ENCODE peak calls at places on chromosome 5, in ten cellular contexts. One of them, this sample, is unnamed.

GRCh38 chr5:7848296-7848695 is 2.6 kb downstream of the CFAP90 start:
- DNase-seq in NT2/D1: no peak
- DNase-seq in amniotic epithelial cell: no peak
- DNase-seq in RWPE1: no peak
- DNase-seq in NCI-H774: no peak
- DNase-seq in epithelial cell of proximal tubule: no peak
- DNase-seq in kidney tubule cell: no peak
- DNase-seq in cardiac fibroblast: no peak
- DNase-seq in lower lobe of right lung: no peak
- DNase-seq in GM04504: no peak
- DNase-seq in this sample: no peak

GRCh38 chr5:178854284-178854683 is 5.5 kb upstream of the ZNF354B start:
- DNase-seq in amniotic epithelial cell: no peak
- DNase-seq in cardiac fibroblast: no peak
- DNase-seq in epithelial cell of proximal tubule: no peak
- DNase-seq in kidney tubule cell: no peak
- DNase-seq in GM04504: no peak
- DNase-seq in NCI-H774: no peak
- DNase-seq in lower lobe of right lung: no peak
- DNase-seq in NT2/D1: no peak
- DNase-seq in RWPE1: no peak
- DNase-seq in this sample: peak; percentile 58

GRCh38 chr5:115946655-115947054 is 15.6 kb upstream of the LVRN start:
- DNase-seq in GM04504: no peak
- DNase-seq in NCI-H774: no peak
- DNase-seq in lower lobe of right lung: no peak
- DNase-seq in RWPE1: no peak
- DNase-seq in cardiac fibroblast: peak; percentile 19
- DNase-seq in amniotic epithelial cell: peak; percentile 62
- DNase-seq in kidney tubule cell: peak; percentile 17
- DNase-seq in NT2/D1: no peak
- DNase-seq in epithelial cell of proximal tubule: no peak
- DNase-seq in this sample: no peak

GRCh38 chr5:147735621-147736125 is 46.9 kb downstream of the JAKMIP2 start:
- DNase-seq in amniotic epithelial cell: no peak
- DNase-seq in epithelial cell of proximal tubule: no peak
- DNase-seq in kidney tubule cell: no peak
- DNase-seq in NT2/D1: no peak
- DNase-seq in lower lobe of right lung: no peak
- DNase-seq in NCI-H774: no peak
- DNase-seq in RWPE1: no peak
- DNase-seq in GM04504: no peak
- DNase-seq in cardiac fibroblast: no peak
- DNase-seq in this sample: no peak

GRCh38 chr5:135535420-135535819 is 344 bp downstream of the NEUROG1 start:
- DNase-seq in lower lobe of right lung: no peak
- DNase-seq in epithelial cell of proximal tubule: no peak
- DNase-seq in kidney tubule cell: no peak
- DNase-seq in NCI-H774: no peak
- DNase-seq in GM04504: no peak
- DNase-seq in amniotic epithelial cell: no peak
- DNase-seq in RWPE1: no peak
- DNase-seq in NT2/D1: no peak
- DNase-seq in cardiac fibroblast: no peak
- DNase-seq in this sample: peak; percentile 60

GRCh38 chr5:170143091-170143490 is 37.4 kb downstream of the FOXI1 start:
- DNase-seq in NT2/D1: no peak
- DNase-seq in GM04504: no peak
- DNase-seq in epithelial cell of proximal tubule: no peak
- DNase-seq in cardiac fibroblast: no peak
- DNase-seq in amniotic epithelial cell: no peak
- DNase-seq in kidney tubule cell: no peak
- DNase-seq in RWPE1: no peak
- DNase-seq in lower lobe of right lung: no peak
- DNase-seq in NCI-H774: no peak
- DNase-seq in this sample: peak; percentile 44

GRCh38 chr5:151406322-151406947 is 41.0 kb upstream of the SLC36A1 start:
- DNase-seq in kidney tubule cell: peak; percentile 31
- DNase-seq in NCI-H774: no peak
- DNase-seq in RWPE1: peak; percentile 44
- DNase-seq in GM04504: no peak
- DNase-seq in cardiac fibroblast: peak; percentile 4
- DNase-seq in NT2/D1: no peak
- DNase-seq in lower lobe of right lung: no peak
- DNase-seq in epithelial cell of proximal tubule: no peak
- DNase-seq in amniotic epithelial cell: peak; percentile 5
- DNase-seq in this sample: no peak

GRCh38 chr5:171387970-171388815 is 544 bp downstream of the NPM1 start:
- DNase-seq in kidney tubule cell: peak; percentile 72
- DNase-seq in lower lobe of right lung: peak; percentile 85
- DNase-seq in GM04504: peak; percentile 40
- DNase-seq in NCI-H774: peak; percentile 53
- DNase-seq in NT2/D1: no peak
- DNase-seq in epithelial cell of proximal tubule: no peak
- DNase-seq in RWPE1: peak; percentile 85
- DNase-seq in cardiac fibroblast: peak; percentile 79
- DNase-seq in amniotic epithelial cell: peak; percentile 73
- DNase-seq in this sample: peak; percentile 86

GRCh38 chr5:179568731-179569130 is 18.4 kb downstream of the RUFY1 start:
- DNase-seq in NCI-H774: no peak
- DNase-seq in kidney tubule cell: no peak
- DNase-seq in NT2/D1: no peak
- DNase-seq in RWPE1: no peak
- DNase-seq in GM04504: no peak
- DNase-seq in amniotic epithelial cell: no peak
- DNase-seq in lower lobe of right lung: no peak
- DNase-seq in cardiac fibroblast: peak; percentile 25
- DNase-seq in epithelial cell of proximal tubule: no peak
- DNase-seq in this sample: no peak

This sample was measured in islet precursor cell.